ENCODE peak calls at places on chromosomes 1 and 21, in seven cellular contexts. A, G, X, J, N, B and C are unnamed samples.

GRCh38 chr1:193919827-193920226 is 733.4 kb upstream of the B3GALT2 start:
- DNase-seq in A (no peak), G (no peak), X (no peak), J (no peak), N (no peak), B (no peak), C (no peak)

GRCh38 chr21:44722701-44723100 is 11.3 kb upstream of the TSPEAR start:
- DNase-seq in A (no peak), G (no peak), X (no peak), J (no peak), N (no peak), B (no peak), C (no peak)

GRCh38 chr1:208238710-208239517 is 5.3 kb downstream of the PLXNA2 start:
- DNase-seq in A (no peak), G (no peak), X (peak; percentile 61), J (peak; percentile 61), N (peak; percentile 71), B (peak; percentile 39), C (peak; percentile 52)

GRCh38 chr21:23968008-23968407 is 1639.3 kb downstream of the MRPL39 start:
- DNase-seq in A (no peak), G (no peak), X (no peak), J (no peak), N (no peak), B (no peak), C (no peak)

GRCh38 chr1:155860939-155861496 is 1.7 kb downstream of the SYT11 start:
- DNase-seq in A (no peak), G (no peak), X (no peak), J (no peak), N (no peak), B (no peak), C (no peak)

GRCh38 chr21:33268736-33269441 is 2.7 kb downstream of the IL10RB start:
- DNase-seq in A (peak; percentile 97), G (no peak), X (peak; percentile 63), J (no peak), N (no peak), B (no peak), C (peak; percentile 93)

GRCh38 chr1:200741808-200742207 is 3.1 kb downstream of the CAMSAP2 start:
- DNase-seq in A (no peak), G (no peak), X (no peak), J (no peak), N (no peak), B (no peak), C (no peak)

GRCh38 chr1:56688522-56689026 is 43.5 kb downstream of the PRKAA2 start:
- DNase-seq in A (no peak), G (no peak), X (peak; percentile 16), J (no peak), N (no peak), B (no peak), C (peak; percentile 21)

GRCh38 chr21:39951183-39952101 is 84.2 kb downstream of the PCP4 start:
- DNase-seq in A (no peak), G (no peak), X (no peak), J (no peak), N (no peak), B (no peak), C (no peak)

GRCh38 chr1:226687476-226687875 is 51.6 kb downstream of the ITPKB start:
- DNase-seq in A (no peak), G (no peak), X (no peak), J (no peak), N (no peak), B (no peak), C (no peak)

GRCh38 chr1:62621907-62622306 is 24.6 kb downstream of the ANGPTL3 start:
- DNase-seq in A (no peak), G (peak; percentile 50), X (peak; percentile 50), J (no peak), N (peak; percentile 32), B (peak; percentile 34), C (peak; percentile 2)

GRCh38 chr21:37874904-37875780 is 41.1 kb downstream of the KCNJ6 start:
- DNase-seq in A (no peak), G (no peak), X (no peak), J (no peak), N (no peak), B (no peak), C (no peak)

GRCh38 chr21:39556176-39556575 is 56.6 kb upstream of the B3GALT5 start:
- DNase-seq in A (no peak), G (no peak), X (no peak), J (no peak), N (no peak), B (no peak), C (no peak)

DNA sequence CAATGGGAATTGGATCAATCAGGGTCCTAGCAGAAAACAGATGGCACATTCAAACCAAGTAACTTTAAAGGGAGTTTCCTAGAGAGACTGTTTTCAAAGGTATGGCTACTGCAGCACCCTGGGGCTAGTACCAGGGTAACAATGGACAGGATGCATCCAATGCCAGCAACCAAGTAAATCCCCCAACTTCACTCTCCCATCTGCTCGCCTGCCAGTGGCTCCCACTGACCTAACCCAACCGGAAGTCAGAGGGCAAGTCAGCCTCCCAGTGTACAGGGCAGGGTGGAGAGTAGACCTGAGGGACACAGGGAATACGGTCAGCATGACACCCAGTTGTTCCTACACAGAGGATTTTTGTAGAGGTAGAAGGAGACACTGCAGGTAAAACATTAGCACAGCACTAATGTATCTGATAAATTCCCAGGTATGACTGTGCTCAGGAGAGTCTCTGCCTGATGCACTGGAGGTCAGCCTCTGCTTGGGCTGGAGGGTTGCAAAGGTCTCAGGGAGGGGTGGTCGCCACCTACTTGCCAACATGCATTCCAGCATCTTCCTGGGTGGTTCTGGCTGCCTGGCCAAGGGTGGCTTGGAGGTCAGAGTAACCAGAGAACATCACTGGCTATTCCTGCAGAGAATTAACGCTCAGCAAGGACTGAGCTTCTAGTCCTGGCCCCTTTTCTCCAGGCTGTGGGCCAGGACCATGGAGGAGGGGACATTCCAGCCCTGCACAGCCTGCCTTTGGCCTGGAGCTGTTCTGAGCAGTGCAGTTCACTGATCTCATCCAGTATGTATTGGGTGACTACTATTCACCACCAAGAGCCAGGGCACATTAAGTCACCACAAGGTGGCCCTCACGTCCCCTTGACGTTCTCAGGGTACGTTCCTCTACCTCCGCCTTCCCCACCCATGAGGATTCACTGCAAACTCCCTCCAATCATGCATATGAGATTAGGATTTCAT is 5.1 kb upstream of the GJA4 start:
- DNase-seq in A (no peak), G (no peak), X (no peak), J (no peak), N (no peak), B (peak; percentile 35), C (no peak)
- TF ChIP-seq CTCF in A (peak; percentile 13), G (no peak), X (peak; percentile 41), J (no peak), N (no peak), B (no peak), C (peak; percentile 15)

DNA sequence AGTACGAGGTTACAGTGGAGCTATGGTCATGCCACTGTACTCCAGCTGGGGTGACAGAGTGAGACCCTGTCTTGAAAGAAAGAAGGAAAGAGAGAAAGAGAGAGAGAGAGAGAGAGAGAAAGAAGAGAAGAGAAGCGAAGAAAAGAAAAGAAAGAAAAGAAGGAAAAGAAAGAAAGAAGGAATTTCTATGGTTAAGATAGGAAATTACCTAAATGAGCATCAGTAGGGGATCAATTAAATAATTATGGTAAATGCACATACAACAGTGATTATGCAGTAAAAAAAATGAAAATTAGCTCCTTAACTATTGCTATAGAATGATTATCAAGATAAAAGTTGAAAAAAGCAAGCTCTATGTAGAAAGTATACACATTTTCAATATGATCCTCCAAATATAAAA is 59.8 kb downstream of the COLGALT2 start:
- DNase-seq in A (no peak), G (no peak), X (no peak), J (no peak), N (no peak), B (no peak), C (no peak)
- TF ChIP-seq CTCF in A (no peak), G (no peak), X (no peak), J (no peak), N (no peak), B (no peak), C (no peak)

DNA sequence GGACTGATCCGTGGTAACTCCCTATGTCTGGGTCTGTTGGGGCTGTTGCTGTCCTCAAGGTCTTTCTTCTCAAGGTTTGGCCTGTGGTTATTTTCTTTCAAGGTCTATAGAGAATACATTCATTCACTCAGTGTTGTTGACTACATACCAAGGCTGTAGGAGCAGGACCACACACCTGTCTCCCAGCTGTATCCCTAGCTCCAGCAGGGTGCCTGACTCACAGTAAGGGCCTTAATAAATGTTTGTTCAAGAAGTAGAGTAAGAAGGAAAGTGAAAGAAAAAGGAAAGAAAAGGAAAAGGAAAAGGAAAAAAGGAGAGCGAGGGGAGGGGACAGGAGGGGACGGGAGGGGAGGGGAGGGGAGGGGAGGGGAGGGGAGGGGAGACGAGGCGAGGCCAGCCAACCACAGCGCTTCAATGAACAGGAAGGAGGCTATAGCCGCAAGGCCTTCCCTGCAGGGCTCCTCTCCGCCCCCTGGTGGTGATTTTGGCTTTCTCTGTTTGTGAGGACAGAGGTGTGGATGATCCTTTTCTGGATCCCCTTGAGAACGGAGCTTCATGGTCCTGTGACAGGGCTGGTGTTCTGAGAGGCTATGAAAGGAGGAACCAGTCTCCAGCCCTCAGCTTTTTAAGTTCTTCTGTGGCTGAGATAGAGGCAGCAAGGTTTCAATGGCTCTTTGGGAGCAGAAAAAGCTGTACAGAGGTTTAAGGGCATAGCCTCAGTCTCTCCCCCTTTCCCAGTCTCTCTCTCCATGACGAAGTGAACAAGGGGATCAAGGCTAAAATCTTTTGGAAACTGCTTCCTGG is 30.6 kb upstream of the LCE5A start:
- DNase-seq in A (peak; percentile 64), G (no peak), X (peak; percentile 43), J (no peak), N (peak; percentile 24), B (peak; percentile 36), C (peak; percentile 87)
- TF ChIP-seq CTCF in A (peak; percentile 33), G (peak; percentile 19), X (peak; percentile 38), J (no peak), N (no peak), B (peak; percentile 10), C (peak; percentile 48)

GRCh38 chr1:202204065-202204464 is 10.5 kb downstream of the LGR6 start:
- DNase-seq in A (no peak), G (no peak), X (no peak), J (no peak), N (no peak), B (no peak), C (no peak)

GRCh38 chr1:202208458-202208857 is 14.9 kb downstream of the LGR6 start:
- DNase-seq in A (no peak), G (no peak), X (no peak), J (no peak), N (no peak), B (no peak), C (no peak)

GRCh38 chr1:202203238-202204039 is 9.8 kb downstream of the LGR6 start:
- DNase-seq in A (no peak), G (no peak), X (no peak), J (no peak), N (no peak), B (no peak), C (no peak)

GRCh38 chr1:202207292-202207691 is 13.7 kb downstream of the LGR6 start:
- DNase-seq in A (no peak), G (no peak), X (no peak), J (no peak), N (no peak), B (no peak), C (no peak)

DNA sequence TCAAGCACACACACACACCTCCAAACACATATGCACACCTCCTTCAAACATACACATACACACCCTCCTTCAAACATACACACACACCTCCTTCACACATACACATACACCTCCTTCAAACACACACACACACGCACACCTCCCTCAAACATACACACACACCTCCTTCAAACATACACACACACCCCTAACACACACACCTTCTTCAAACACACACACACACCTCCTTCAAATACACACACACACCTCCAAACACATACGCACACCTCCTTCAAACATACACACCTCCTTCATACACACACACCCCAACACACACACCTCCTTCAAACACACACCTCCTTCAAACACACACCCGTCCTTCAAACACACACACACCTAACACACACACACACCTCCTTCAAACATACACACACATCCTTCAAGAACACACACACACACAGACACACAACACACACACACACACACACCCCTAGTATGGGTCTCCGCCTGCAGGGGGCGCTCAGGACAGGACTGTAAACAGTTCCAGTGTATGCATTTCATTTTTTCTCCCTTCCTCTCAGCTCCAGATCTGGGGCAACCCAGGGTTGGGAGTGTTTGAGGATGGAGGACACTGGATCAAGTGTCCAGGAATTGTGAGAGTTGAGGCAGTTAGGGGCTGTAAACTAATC is 12.1 kb downstream of the LGR6 start:
- DNase-seq in A (no peak), G (no peak), X (no peak), J (no peak), N (no peak), B (peak; percentile 30), C (no peak)
- TF ChIP-seq CTCF in A (no peak), G (peak; percentile 28), X (no peak), J (no peak), N (no peak), B (no peak), C (no peak)